ENCODE peak calls at places on chromosomes 4 and X, in eight cellular contexts. One of them, this sample, is unnamed.

GRCh38 chrX:123330229-123330942 is 146.3 kb downstream of the GRIA3 start:
- DNase-seq in A549: no peak
- DNase-seq in fibroblast of mammary gland: no peak
- DNase-seq in GM13977: peak
- DNase-seq in CD8-positive, alpha-beta T cell: no peak
- DNase-seq in activated gamma-delta T cell treated with Interleukin-2 at 50 U/mL for 16 hours: no peak
- DNase-seq in breast epithelium: no peak
- DNase-seq in HT-29: no peak
- DNase-seq in this sample: no peak

GRCh38 chr4:6568689-6569332 is 6.2 kb upstream of the MAN2B2 start:
- DNase-seq in A549: no peak
- DNase-seq in fibroblast of mammary gland: peak
- DNase-seq in GM13977: no peak
- DNase-seq in CD8-positive, alpha-beta T cell: no peak
- DNase-seq in activated gamma-delta T cell treated with Interleukin-2 at 50 U/mL for 16 hours: no peak
- DNase-seq in breast epithelium: no peak
- DNase-seq in HT-29: peak
- DNase-seq in this sample: no peak

GRCh38 chr4:5710065-5710961 is 688 bp upstream of the EVC start:
- DNase-seq in A549: peak
- DNase-seq in fibroblast of mammary gland: no peak
- DNase-seq in GM13977: peak
- DNase-seq in CD8-positive, alpha-beta T cell: no peak
- DNase-seq in activated gamma-delta T cell treated with Interleukin-2 at 50 U/mL for 16 hours: no peak
- DNase-seq in breast epithelium: no peak
- DNase-seq in HT-29: no peak
- DNase-seq in this sample: no peak

GRCh38 chrX:78708171-78708570 is 39.3 kb upstream of the LPAR4 start:
- DNase-seq in A549: peak
- DNase-seq in fibroblast of mammary gland: peak
- DNase-seq in GM13977: peak
- DNase-seq in CD8-positive, alpha-beta T cell: no peak
- DNase-seq in activated gamma-delta T cell treated with Interleukin-2 at 50 U/mL for 16 hours: no peak
- DNase-seq in breast epithelium: no peak
- DNase-seq in HT-29: peak
- DNase-seq in this sample: no peak

GRCh38 chrX:19774905-19775304 is 112.5 kb downstream of the SH3KBP1 start:
- DNase-seq in A549: no peak
- DNase-seq in fibroblast of mammary gland: no peak
- DNase-seq in GM13977: no peak
- DNase-seq in CD8-positive, alpha-beta T cell: no peak
- DNase-seq in activated gamma-delta T cell treated with Interleukin-2 at 50 U/mL for 16 hours: no peak
- DNase-seq in breast epithelium: no peak
- DNase-seq in HT-29: no peak
- DNase-seq in this sample: no peak

GRCh38 chr4:6641971-6642320 is 1.5 kb downstream of the MRFAP1 start:
- DNase-seq in A549: no peak
- DNase-seq in fibroblast of mammary gland: no peak
- DNase-seq in GM13977: no peak
- DNase-seq in CD8-positive, alpha-beta T cell: no peak
- DNase-seq in activated gamma-delta T cell treated with Interleukin-2 at 50 U/mL for 16 hours: no peak
- DNase-seq in breast epithelium: no peak
- DNase-seq in HT-29: no peak
- DNase-seq in this sample: no peak

GRCh38 chr4:162056947-162057346 is 106.9 kb downstream of the FSTL5 start:
- DNase-seq in A549: no peak
- DNase-seq in fibroblast of mammary gland: no peak
- DNase-seq in GM13977: no peak
- DNase-seq in CD8-positive, alpha-beta T cell: no peak
- DNase-seq in activated gamma-delta T cell treated with Interleukin-2 at 50 U/mL for 16 hours: no peak
- DNase-seq in breast epithelium: no peak
- DNase-seq in HT-29: no peak
- DNase-seq in this sample: peak

GRCh38 chr4:15322016-15322415 is 105.8 kb upstream of the C1QTNF7 start:
- DNase-seq in A549: no peak
- DNase-seq in fibroblast of mammary gland: no peak
- DNase-seq in GM13977: no peak
- DNase-seq in CD8-positive, alpha-beta T cell: no peak
- DNase-seq in activated gamma-delta T cell treated with Interleukin-2 at 50 U/mL for 16 hours: no peak
- DNase-seq in breast epithelium: no peak
- DNase-seq in HT-29: no peak
- DNase-seq in this sample: no peak

GRCh38 chrX:3160771-3161170 is 119.5 kb downstream of the ARSF start:
- DNase-seq in A549: no peak
- DNase-seq in fibroblast of mammary gland: no peak
- DNase-seq in GM13977: no peak
- DNase-seq in CD8-positive, alpha-beta T cell: no peak
- DNase-seq in activated gamma-delta T cell treated with Interleukin-2 at 50 U/mL for 16 hours: no peak
- DNase-seq in breast epithelium: no peak
- DNase-seq in HT-29: no peak
- DNase-seq in this sample: no peak